ENCODE peak calls at places on chromosomes 5 and 9, in six cellular contexts. N, W, Q, X, O and L are unnamed samples.

GRCh38 chr5:158802941-158803341 is 296.8 kb downstream of the EBF1 start:
- DNase-seq in X (no peak), O (no peak), W (peak; percentile 3), N (no peak), Q (no peak), L (no peak)

GRCh38 chr5:72661405-72661804 is 154.2 kb upstream of the ZNF366 start:
- DNase-seq in Q (no peak), O (no peak), X (no peak), W (peak; percentile 80), N (peak; percentile 31), L (peak; percentile 41)

GRCh38 chr5:169650701-169651331 is 13.7 kb downstream of the DOCK2 start:
- DNase-seq in W (peak; percentile 91), O (no peak), X (no peak), N (no peak), Q (no peak), L (peak; percentile 98)

GRCh38 chr9:89171693-89172092 is 6.9 kb downstream of the SHC3 start:
- DNase-seq in O (no peak), Q (no peak), W (no peak), N (peak; percentile 46), X (no peak), L (no peak)

GRCh38 chr9:92976436-92976835 is 29.1 kb downstream of the FGD3 start:
- DNase-seq in W (no peak), X (no peak), O (no peak), N (no peak), Q (no peak), L (no peak)

GRCh38 chr9:121225240-121225639 is 23.6 kb upstream of the RAB14 start:
- DNase-seq in O (no peak), X (no peak), Q (no peak), N (no peak), W (no peak), L (no peak)

GRCh38 chr9:33466565-33467495 is 6.9 kb downstream of the NOL6 start:
- DNase-seq in N (peak; percentile 53), W (peak; percentile 24), O (peak; percentile 38), X (no peak), Q (peak; percentile 74), L (peak; percentile 37)

GRCh38 chr5:749101-749670 is 35.3 kb downstream of the ZDHHC11B start:
- DNase-seq in X (no peak), Q (peak; percentile 9), O (no peak), N (no peak), W (no peak), L (no peak)

GRCh38 chr5:107361945-107362344 is 308.8 kb downstream of the EFNA5 start:
- DNase-seq in Q (no peak), W (peak; percentile 21), X (no peak), N (no peak), O (no peak), L (peak; percentile 72)

GRCh38 chr9:75992480-75993206 is 102.2 kb downstream of the PCSK5 start:
- DNase-seq in N (no peak), X (no peak), O (no peak), Q (no peak), W (no peak), L (no peak)

GRCh38 chr5:74296685-74297084 is 343.8 kb downstream of the ENC1 start:
- DNase-seq in W (peak; percentile 66), X (no peak), O (no peak), Q (no peak), N (no peak), L (peak; percentile 13)

GRCh38 chr9:89468271-89468960 is 29.5 kb downstream of the SEMA4D start:
- DNase-seq in W (no peak), N (no peak), Q (no peak), X (no peak), O (no peak), L (no peak)

GRCh38 chr9:109001275-109001676 is 12.0 kb downstream of the CTNNAL1 start:
- DNase-seq in X (no peak), W (peak; percentile 93), O (no peak), N (no peak), Q (no peak), L (peak; percentile 80)

GRCh38 chr5:103203226-103203625 is 55.3 kb upstream of the MACIR start:
- DNase-seq in O (no peak), X (no peak), N (no peak), Q (no peak), W (no peak), L (no peak)

GRCh38 chr5:68884144-68884754 is 209.6 kb upstream of the SLC30A5 start:
- DNase-seq in X (no peak), O (no peak), Q (no peak), W (no peak), N (no peak), L (no peak)

GRCh38 chr9:93890436-93890935 is 64.7 kb downstream of the BARX1 start:
- DNase-seq in O (no peak), N (no peak), W (no peak), X (no peak), Q (no peak), L (no peak)

GRCh38 chr5:141514330-141515111 is 25.6 kb downstream of the PCDHGC5 start:
- DNase-seq in N (peak; percentile 96), X (peak; percentile 61), Q (peak; percentile 89), O (no peak), W (peak; percentile 54), L (peak; percentile 55)

GRCh38 chr9:93119953-93120845 is 13.9 kb downstream of the NINJ1 start:
- DNase-seq in W (peak; percentile 94), O (no peak), Q (peak; percentile 23), N (peak; percentile 54), X (no peak), L (peak; percentile 91)

GRCh38 chr5:40480392-40480791 is 199.3 kb upstream of the PTGER4 start:
- DNase-seq in X (no peak), N (no peak), W (no peak), O (no peak), Q (no peak), L (no peak)

GRCh38 chr5:16791036-16791705 is 144.9 kb downstream of the MYO10 start:
- DNase-seq in N (peak; percentile 48), X (no peak), Q (no peak), O (peak; percentile 58), W (peak; percentile 74), L (peak; percentile 79)

GRCh38 chr5:172902497-172903472 is 56.4 kb upstream of the RPL26L1 start:
- DNase-seq in O (peak; percentile 24), N (peak; percentile 91), Q (peak; percentile 57), W (peak; percentile 99), X (no peak), L (peak; percentile 91)
- H3K4me1 ChIP-seq in O (peaks cover 18% of the 10 kb centered on the region), N (peaks cover 3% of the 10 kb centered on the region), Q (peaks cover 7% of the 10 kb centered on the region), W (peaks cover 55% of the 10 kb centered on the region), X (no peaks in the 10 kb centered on the region), L (peaks cover 72% of the 10 kb centered on the region)

GRCh38 chr5:97729938-97730337 is 546.9 kb upstream of the RIOK2 start:
- DNase-seq in W (no peak), Q (no peak), N (no peak), X (no peak), O (no peak), L (no peak)

GRCh38 chr5:97737608-97738007 is 554.6 kb upstream of the RIOK2 start:
- DNase-seq in W (no peak), Q (no peak), O (no peak), X (no peak), N (no peak), L (no peak)

GRCh38 chr5:97735209-97735608 is 552.2 kb upstream of the RIOK2 start:
- DNase-seq in X (no peak), W (peak; percentile 92), Q (no peak), N (no peak), O (no peak), L (no peak)
- H2AK5ac ChIP-seq in X (no peak overlapping the region), W (no peak overlapping the region), Q (no peak overlapping the region), N (no peak overlapping the region), O (no peak overlapping the region), L (no peak overlapping the region)

GRCh38 chr9:136363606-136364368 is at the start of gene DNLZ:
- DNase-seq in X (no peak), N (peak; percentile 87), O (peak; percentile 89), Q (peak; percentile 81), W (peak; percentile 76), L (peak; percentile 80)
- H2BK120ac ChIP-seq in X (no peak within 1 kb of the TSS), N (peak within 1 kb of the TSS; percentile 9), O (no peak within 1 kb of the TSS), Q (no peak within 1 kb of the TSS), W (peak within 1 kb of the TSS; percentile 72), L (peak within 1 kb of the TSS; percentile 86)

DNA sequence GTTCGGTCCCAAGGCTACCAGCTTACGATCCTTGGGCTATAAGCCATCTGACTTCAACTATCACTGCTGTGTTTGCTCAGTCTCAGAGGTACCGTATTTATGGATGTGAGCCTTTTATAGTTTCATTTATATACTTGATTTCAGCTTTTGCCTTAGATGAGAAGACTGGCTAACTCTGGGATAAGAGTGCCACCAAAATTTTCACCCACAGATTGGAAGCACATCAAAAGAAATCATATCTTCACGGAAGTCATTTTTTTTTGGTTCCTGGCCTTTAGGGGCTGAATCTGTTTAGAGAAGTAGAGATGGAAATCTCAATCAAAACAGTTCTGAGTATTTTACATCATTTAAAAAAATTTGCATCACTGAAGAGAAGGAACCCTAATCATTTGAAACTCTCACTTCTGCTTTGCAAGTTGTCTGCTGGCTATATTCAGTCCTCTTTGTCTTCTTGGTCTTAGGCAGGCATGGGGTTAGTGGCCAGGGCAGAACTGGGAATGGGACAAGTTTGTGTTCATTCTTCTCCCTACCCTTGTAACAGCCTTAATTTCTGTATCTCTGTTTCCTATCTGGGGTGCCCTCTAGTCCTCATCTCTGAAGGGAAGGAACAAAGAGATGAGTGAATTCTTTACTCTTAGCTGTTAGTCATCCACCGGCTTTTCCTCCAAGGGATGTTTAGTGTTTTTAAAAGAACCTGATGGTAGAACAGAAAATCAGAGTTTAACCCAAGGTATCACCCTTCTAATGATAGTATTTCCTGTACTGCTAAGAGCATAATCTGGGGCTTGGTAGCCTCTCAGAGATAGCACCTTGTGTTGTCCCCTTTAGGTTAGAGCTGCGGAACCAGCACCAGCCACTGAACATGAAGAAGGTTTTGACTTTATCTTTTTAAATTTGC is 14.1 kb upstream of the TNFAIP8 start:
- DNase-seq in W (no peak), O (no peak), X (no peak), N (no peak), Q (no peak), L (no peak)
- H3K4me1 ChIP-seq in W (peaks cover 7% of the 10 kb centered on the region), O (peaks cover 6% of the 10 kb centered on the region), X (no peaks in the 10 kb centered on the region), N (no peaks in the 10 kb centered on the region), Q (peaks cover 3% of the 10 kb centered on the region), L (peaks cover 10% of the 10 kb centered on the region)

GRCh38 chr9:125755340-125755739 is 8.2 kb downstream of the PBX3 start:
- DNase-seq in Q (no peak), O (no peak), X (no peak), N (peak; percentile 50), W (no peak), L (peak; percentile 48)

GRCh38 chr9:125754096-125754495 is 6.9 kb downstream of the PBX3 start:
- DNase-seq in X (no peak), W (no peak), Q (no peak), O (no peak), N (peak; percentile 26), L (no peak)

GRCh38 chr9:125757834-125758233 is 10.7 kb downstream of the PBX3 start:
- DNase-seq in Q (no peak), X (no peak), O (no peak), N (no peak), W (no peak), L (no peak)

GRCh38 chr9:125758986-125759811 is 12.0 kb downstream of the PBX3 start:
- DNase-seq in W (no peak), X (no peak), O (no peak), N (peak; percentile 56), Q (no peak), L (peak; percentile 34)

DNA sequence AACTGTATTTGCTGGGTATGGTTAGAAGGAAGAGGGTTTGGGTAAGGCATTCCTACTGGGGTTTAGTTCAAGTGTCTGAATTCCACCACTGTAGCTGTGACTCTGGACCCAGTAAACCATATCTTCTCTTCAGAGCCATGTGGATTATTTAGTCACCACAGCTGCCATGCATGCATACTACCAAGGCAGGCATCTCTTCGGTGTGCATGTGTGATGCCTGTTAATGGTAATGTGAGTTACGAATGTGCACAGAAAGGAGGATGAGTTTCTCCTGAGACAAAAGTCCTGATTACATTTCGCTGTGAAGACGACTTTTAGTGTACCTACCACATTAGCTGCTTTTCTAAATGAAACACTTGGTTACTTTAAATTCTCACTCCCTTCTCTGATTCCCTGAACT is 9.3 kb downstream of the PBX3 start:
- DNase-seq in X (no peak), N (no peak), O (no peak), Q (no peak), W (no peak), L (peak; percentile 38)
- H2AK5ac ChIP-seq in X (no peak overlapping the region), N (no peak overlapping the region), O (no peak overlapping the region), Q (no peak overlapping the region), W (no peak overlapping the region), L (no peak overlapping the region)